ENCODE peak calls at places on chromosomes 2 and 18, in four cellular contexts. One of them, this sample, is unnamed.

GRCh38 chr2:241272298-241272721 is 43.2 kb downstream of the HDLBP start:
- DNase-seq in non-pigmented ciliary epithelial cell: no peak
- DNase-seq in OCI-LY7: no peak
- DNase-seq in activated CD8-positive, alpha-beta memory T cell treated with anti-CD3 and anti-CD28 coated beads for 24 hours: peak
- DNase-seq in this sample: no peak

GRCh38 chr2:236240228-236240990 is 23.8 kb downstream of the ASB18 start:
- DNase-seq in OCI-LY7: no peak
- DNase-seq in activated CD8-positive, alpha-beta memory T cell treated with anti-CD3 and anti-CD28 coated beads for 24 hours: no peak
- DNase-seq in non-pigmented ciliary epithelial cell: no peak
- DNase-seq in this sample: no peak

GRCh38 chr2:70124983-70125480 is 37.8 kb downstream of the PCBP1 start:
- DNase-seq in OCI-LY7: peak
- DNase-seq in non-pigmented ciliary epithelial cell: no peak
- DNase-seq in activated CD8-positive, alpha-beta memory T cell treated with anti-CD3 and anti-CD28 coated beads for 24 hours: peak
- DNase-seq in this sample: peak

GRCh38 chr2:11073251-11073650 is 82.0 kb upstream of the SLC66A3 start:
- DNase-seq in non-pigmented ciliary epithelial cell: no peak
- DNase-seq in activated CD8-positive, alpha-beta memory T cell treated with anti-CD3 and anti-CD28 coated beads for 24 hours: peak
- DNase-seq in OCI-LY7: peak
- DNase-seq in this sample: no peak

GRCh38 chr2:168002021-168002553 is 245.3 kb downstream of the STK39 start:
- DNase-seq in OCI-LY7: no peak
- DNase-seq in activated CD8-positive, alpha-beta memory T cell treated with anti-CD3 and anti-CD28 coated beads for 24 hours: no peak
- DNase-seq in non-pigmented ciliary epithelial cell: peak
- DNase-seq in this sample: no peak

GRCh38 chr2:60453896-60454295 is 99.6 kb downstream of the BCL11A start:
- DNase-seq in OCI-LY7: no peak
- DNase-seq in activated CD8-positive, alpha-beta memory T cell treated with anti-CD3 and anti-CD28 coated beads for 24 hours: no peak
- DNase-seq in non-pigmented ciliary epithelial cell: no peak
- DNase-seq in this sample: no peak

GRCh38 chr18:62128157-62128556 is 58.7 kb downstream of the PIGN start:
- DNase-seq in non-pigmented ciliary epithelial cell: peak
- DNase-seq in OCI-LY7: no peak
- DNase-seq in activated CD8-positive, alpha-beta memory T cell treated with anti-CD3 and anti-CD28 coated beads for 24 hours: no peak
- DNase-seq in this sample: no peak

GRCh38 chr2:102271844-102272243 is 39.5 kb upstream of the IL1RL1 start:
- DNase-seq in non-pigmented ciliary epithelial cell: no peak
- DNase-seq in OCI-LY7: no peak
- DNase-seq in activated CD8-positive, alpha-beta memory T cell treated with anti-CD3 and anti-CD28 coated beads for 24 hours: no peak
- DNase-seq in this sample: no peak

GRCh38 chr2:44974064-44974715 is 32.7 kb downstream of the SIX3 start:
- DNase-seq in activated CD8-positive, alpha-beta memory T cell treated with anti-CD3 and anti-CD28 coated beads for 24 hours: no peak
- DNase-seq in OCI-LY7: peak
- DNase-seq in non-pigmented ciliary epithelial cell: no peak
- DNase-seq in this sample: no peak

GRCh38 chr2:204645018-204645775 is 99.9 kb downstream of the PARD3B start:
- DNase-seq in non-pigmented ciliary epithelial cell: no peak
- DNase-seq in activated CD8-positive, alpha-beta memory T cell treated with anti-CD3 and anti-CD28 coated beads for 24 hours: no peak
- DNase-seq in OCI-LY7: no peak
- DNase-seq in this sample: no peak

GRCh38 chr2:29113027-29113686 is 2.1 kb upstream of the CLIP4 start:
- DNase-seq in OCI-LY7: no peak
- DNase-seq in activated CD8-positive, alpha-beta memory T cell treated with anti-CD3 and anti-CD28 coated beads for 24 hours: no peak
- DNase-seq in non-pigmented ciliary epithelial cell: no peak
- DNase-seq in this sample: no peak

GRCh38 chr2:236180501-236180816 is 12.3 kb upstream of the GBX2 start:
- DNase-seq in OCI-LY7: no peak
- DNase-seq in non-pigmented ciliary epithelial cell: no peak
- DNase-seq in activated CD8-positive, alpha-beta memory T cell treated with anti-CD3 and anti-CD28 coated beads for 24 hours: no peak
- DNase-seq in this sample: no peak

GRCh38 chr2:159637988-159638501 is 21.7 kb upstream of the BAZ2B start:
- DNase-seq in OCI-LY7: no peak
- DNase-seq in activated CD8-positive, alpha-beta memory T cell treated with anti-CD3 and anti-CD28 coated beads for 24 hours: no peak
- DNase-seq in non-pigmented ciliary epithelial cell: peak
- DNase-seq in this sample: no peak

GRCh38 chr18:11259421-11259820 is 110.1 kb upstream of the PIEZO2 start:
- DNase-seq in activated CD8-positive, alpha-beta memory T cell treated with anti-CD3 and anti-CD28 coated beads for 24 hours: no peak
- DNase-seq in non-pigmented ciliary epithelial cell: no peak
- DNase-seq in OCI-LY7: no peak
- DNase-seq in this sample: no peak

GRCh38 chr2:40178971-40179370 is 272.9 kb downstream of the SLC8A1 start:
- DNase-seq in OCI-LY7: peak
- DNase-seq in non-pigmented ciliary epithelial cell: no peak
- DNase-seq in activated CD8-positive, alpha-beta memory T cell treated with anti-CD3 and anti-CD28 coated beads for 24 hours: no peak
- DNase-seq in this sample: no peak

GRCh38 chr18:9437049-9437448 is 38.3 kb upstream of the RALBP1 start:
- DNase-seq in non-pigmented ciliary epithelial cell: no peak
- DNase-seq in OCI-LY7: no peak
- DNase-seq in activated CD8-positive, alpha-beta memory T cell treated with anti-CD3 and anti-CD28 coated beads for 24 hours: no peak
- DNase-seq in this sample: no peak

GRCh38 chr2:180625006-180625844 is 355.2 kb upstream of the UBE2E3 start:
- DNase-seq in non-pigmented ciliary epithelial cell: peak
- DNase-seq in OCI-LY7: no peak
- DNase-seq in activated CD8-positive, alpha-beta memory T cell treated with anti-CD3 and anti-CD28 coated beads for 24 hours: no peak
- DNase-seq in this sample: no peak